ENCODE peak calls at places on chromosomes 3 and 15, in six cellular contexts. F, N, H, C, L and U are unnamed samples.

GRCh38 chr3:58241321-58242044 is 3.9 kb downstream of the ABHD6 start:
- DNase-seq in F (no peak), H (no peak), N (no peak), C (no peak), L (no peak), U (no peak)

GRCh38 chr3:141071681-141072260 is 20.6 kb downstream of the SPSB4 start:
- DNase-seq in F (no peak), L (no peak), H (no peak), N (no peak), C (no peak), U (no peak)

GRCh38 chr3:102346897-102347296 is 87.9 kb upstream of the ZPLD1 start:
- DNase-seq in C (no peak), L (no peak), F (no peak), N (no peak), H (no peak), U (no peak)

GRCh38 chr15:60563539-60564404 is 84.8 kb upstream of the ICE2 start:
- DNase-seq in F (no peak), N (no peak), C (no peak), L (no peak), H (no peak), U (no peak)

GRCh38 chr3:27533718-27534578 is 49.8 kb upstream of the SLC4A7 start:
- DNase-seq in L (peak; percentile 1), F (peak; percentile 98), C (peak; percentile 88), N (peak; percentile 97), H (peak; percentile 48), U (peak; percentile 44)

GRCh38 chr3:64278631-64279030 is 53.4 kb upstream of the PRICKLE2 start:
- DNase-seq in C (no peak), N (no peak), F (no peak), H (no peak), L (no peak), U (no peak)

GRCh38 chr3:187831125-187832051 is 86.1 kb upstream of the BCL6 start:
- DNase-seq in N (no peak), L (no peak), F (no peak), H (no peak), C (no peak), U (no peak)

GRCh38 chr3:22474706-22475470 is 723.9 kb upstream of the ZNF385D start:
- DNase-seq in F (no peak), H (no peak), C (no peak), N (no peak), L (no peak), U (peak; percentile 79)

GRCh38 chr15:71364117-71364584 is 248.9 kb downstream of the THSD4 start:
- DNase-seq in H (no peak), F (no peak), L (no peak), N (no peak), C (no peak), U (no peak)

GRCh38 chr3:31724681-31725080 is 192.0 kb downstream of the STT3B start:
- DNase-seq in C (no peak), H (no peak), L (peak; percentile 20), N (no peak), F (peak; percentile 49), U (peak; percentile 40)

GRCh38 chr3:52055537-52056351 is 627 bp downstream of the DUSP7 start:
- DNase-seq in H (no peak), C (peak; percentile 40), F (peak; percentile 74), L (peak; percentile 59), N (peak; percentile 58), U (peak; percentile 77)

GRCh38 chr3:112653209-112653871 is 12.4 kb upstream of the CCDC80 start:
- DNase-seq in H (no peak), F (peak; percentile 97), N (no peak), L (no peak), C (no peak), U (no peak)

GRCh38 chr15:29037997-29038700 is 152.4 kb downstream of the APBA2 start:
- DNase-seq in F (no peak), H (no peak), C (no peak), L (no peak), N (no peak), U (no peak)

GRCh38 chr3:61668317-61668864 is 107.0 kb downstream of the PTPRG start:
- DNase-seq in H (no peak), C (no peak), L (no peak), F (no peak), N (no peak), U (no peak)

GRCh38 chr3:141434255-141434654 is 52.6 kb upstream of the RASA2 start:
- DNase-seq in H (no peak), C (no peak), L (no peak), N (no peak), F (no peak), U (no peak)

GRCh38 chr15:74901612-74902063 is 5.0 kb downstream of the FAM219B start:
- DNase-seq in F (peak; percentile 55), L (peak; percentile 71), H (no peak), C (peak; percentile 49), N (peak; percentile 69), U (peak; percentile 72)
- TF ChIP-seq MYC in F (no peak), L (no peak), H (no peak), C (no peak), N (no peak), U (peak; percentile 44)

DNA sequence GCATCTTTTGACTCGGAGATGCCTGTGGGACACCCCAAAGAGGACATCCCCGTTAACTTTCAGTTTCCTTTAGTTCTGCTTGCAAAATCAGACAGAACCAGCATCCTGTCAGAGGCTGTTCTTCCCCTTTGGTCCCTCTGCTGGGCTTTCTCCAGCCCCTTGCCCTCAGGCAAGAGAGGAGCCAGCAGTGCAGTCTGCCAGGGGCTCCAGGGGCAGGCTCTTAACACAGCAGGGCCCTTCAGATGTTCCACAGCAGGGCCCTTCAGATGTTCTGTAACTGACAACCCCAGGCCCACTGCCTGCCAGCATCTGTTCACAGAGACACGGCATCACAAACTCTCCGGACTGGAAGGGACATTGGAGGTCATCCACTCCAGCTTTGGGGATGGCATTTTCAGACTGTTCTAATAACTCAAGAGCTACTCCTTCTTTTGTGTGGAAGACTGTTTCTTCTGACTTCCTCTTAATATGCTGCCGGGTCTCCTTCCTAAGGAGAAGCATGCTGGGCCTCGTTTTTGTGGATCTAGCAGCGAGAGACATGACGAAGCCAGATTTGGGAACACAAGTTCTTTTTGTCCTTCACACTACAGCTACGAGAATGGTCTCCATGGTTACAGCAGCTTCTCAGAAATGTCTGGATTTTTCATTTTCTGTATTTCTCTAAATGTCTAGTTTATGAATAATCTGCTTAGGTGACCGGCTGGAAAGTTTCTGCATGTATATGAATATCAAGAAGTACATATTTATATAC is 51.8 kb downstream of the KY start:
- DNase-seq in N (no peak), F (no peak), C (no peak), H (no peak), L (no peak), U (no peak)
- TF ChIP-seq MYC in N (no peak), F (no peak), C (no peak), H (no peak), L (no peak), U (no peak)

DNA sequence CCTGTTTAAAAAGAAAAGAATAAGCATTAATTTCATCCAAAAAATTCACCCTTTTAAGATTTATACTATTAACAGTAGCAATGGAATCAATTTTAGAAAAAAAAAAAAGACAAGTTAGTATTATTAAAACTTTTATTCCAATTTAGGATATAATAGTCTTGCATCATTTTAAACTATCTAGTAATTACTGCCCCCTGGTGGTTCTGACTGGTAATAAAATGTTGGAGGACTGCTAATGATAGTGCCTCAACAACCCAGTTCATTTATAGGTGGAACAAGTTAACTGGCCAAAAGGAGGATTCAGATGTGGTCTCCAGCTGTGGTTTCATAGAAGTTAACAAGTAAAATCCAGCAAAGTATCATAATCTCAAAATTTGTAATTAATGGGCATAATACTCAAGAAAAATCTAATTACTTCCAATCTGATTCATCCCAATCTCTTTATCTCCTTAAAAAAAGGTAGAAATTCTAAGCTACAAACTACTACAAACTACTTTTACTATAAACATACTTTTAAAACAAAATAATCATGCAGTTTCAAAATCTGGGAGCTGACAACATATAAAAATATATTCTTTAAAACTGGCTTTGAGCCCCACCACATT is 30.7 kb upstream of the WDR49 start:
- DNase-seq in N (peak; percentile 74), C (peak; percentile 64), L (peak; percentile 78), F (peak; percentile 54), H (no peak), U (peak; percentile 62)
- TF ChIP-seq MYC in N (no peak), C (no peak), L (no peak), F (no peak), H (no peak), U (no peak)

DNA sequence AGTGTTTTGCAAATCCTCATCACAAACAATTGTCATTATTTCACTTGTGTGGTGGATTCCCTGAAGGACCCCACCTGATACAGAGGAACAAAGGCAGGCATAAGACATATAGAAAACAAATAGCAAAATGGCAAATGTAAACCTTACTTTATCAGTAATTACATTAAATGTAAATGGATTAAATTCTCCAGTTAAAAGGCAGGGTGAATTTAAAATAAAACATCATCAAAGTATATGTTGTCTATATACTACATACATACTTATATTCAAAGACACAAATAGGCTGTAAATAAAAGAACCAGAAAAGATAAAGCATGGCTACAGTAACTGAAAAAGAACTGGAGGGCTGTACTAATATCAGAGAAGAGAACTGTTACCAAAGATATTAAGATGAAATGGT is 117.3 kb downstream of the RFX7 start:
- DNase-seq in H (no peak), N (no peak), C (no peak), F (no peak), L (no peak), U (no peak)
- TF ChIP-seq MYC in H (no peak), N (no peak), C (no peak), F (no peak), L (no peak), U (no peak)

GRCh38 chr3:11721114-11721440 is 77.4 kb upstream of the VGLL4 start:
- DNase-seq in L (no peak), N (no peak), H (no peak), F (no peak), C (no peak), U (no peak)
- TF ChIP-seq MYC in L (no peak), N (no peak), H (no peak), F (no peak), C (no peak), U (no peak)

GRCh38 chr3:104831076-104831475 is 535.6 kb upstream of the ALCAM start:
- DNase-seq in L (no peak), N (no peak), F (no peak), H (no peak), C (no peak), U (no peak)
- TF ChIP-seq MYC in L (no peak), N (no peak), F (no peak), H (no peak), C (no peak), U (no peak)

DNA sequence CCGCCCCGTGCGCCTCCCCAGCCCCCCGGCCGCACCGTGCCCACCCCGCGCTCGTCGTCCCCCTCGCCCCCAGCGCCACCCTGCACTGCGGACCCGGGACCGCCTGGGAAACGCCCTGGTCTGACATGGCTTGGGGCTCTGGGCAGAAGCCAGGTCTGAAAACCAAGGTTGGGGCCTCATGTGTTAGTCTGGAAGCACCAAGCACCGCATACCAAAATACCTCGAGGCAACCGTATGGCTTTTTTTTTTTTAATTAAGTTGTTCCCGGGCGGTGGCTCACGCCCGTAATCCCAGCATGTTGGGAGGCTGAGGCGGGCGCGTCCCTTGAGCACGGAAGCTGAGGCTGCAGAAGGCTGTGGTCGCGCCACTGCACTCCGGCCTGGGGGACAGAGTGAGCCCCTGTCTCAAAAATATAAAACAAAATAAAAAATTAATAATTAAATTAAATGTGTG is 91.5 kb upstream of the CHD2 start:
- DNase-seq in L (no peak), C (no peak), H (no peak), N (no peak), F (peak; percentile 83), U (peak; percentile 74)
- TF ChIP-seq MYC in L (no peak), C (no peak), H (no peak), N (no peak), F (no peak), U (no peak)

GRCh38 chr15:66483131-66483566 is 14.4 kb downstream of the SNAPC5 start:
- DNase-seq in N (no peak), C (no peak), L (no peak), H (no peak), F (no peak), U (peak; percentile 85)
- TF ChIP-seq MYC in N (no peak), C (no peak), L (no peak), H (no peak), F (no peak), U (no peak)